ENCODE peak calls at places on chromosomes 5 and 9, in four cellular contexts. D is activated CD8-positive, alpha-beta memory T cell treated with anti-CD3 and anti-CD28 coated beads, Interleukin-2, amount 10 ng/mL, durations not matched to agents 7 days and 5 days; S is stimulated activated naive CD8-positive, alpha-beta T cell treated with anti-CD3 and anti-CD28 coated beads, Interleukin-15, Interleukin-2, amounts not matched to agents 100 U/mL and 50 U/mL, for 24 hours; R is left lobe of liver. K is an unnamed sample.

GRCh38 chr5:83035373-83036170 is 41.6 kb downstream of the TMEM167A start:
- ATAC-seq in D (no peak), S (no peak), R (peak; percentile 23), K (peak; percentile 48)

GRCh38 chr5:157115502-157115901 is 6.7 kb upstream of the HAVCR2 start:
- ATAC-seq in D (no peak), S (no peak), R (no peak), K (no peak)

GRCh38 chr9:27933210-27934062 is 360.2 kb upstream of the C9orf72 start:
- ATAC-seq in D (no peak), S (no peak), R (peak; percentile 40), K (no peak)

GRCh38 chr5:67647772-67648171 is 451.2 kb upstream of the CD180 start:
- ATAC-seq in D (no peak), S (no peak), R (no peak), K (no peak)

GRCh38 chr9:74953235-74953741 is 576 bp upstream of the C9orf40 start:
- ATAC-seq in D (no peak), S (no peak), R (no peak), K (no peak)

GRCh38 chr5:10460252-10460906 is 18.7 kb downstream of the ROPN1L start:
- ATAC-seq in D (no peak), S (no peak), R (peak; percentile 85), K (no peak)

GRCh38 chr9:129736334-129736733 is 16.5 kb downstream of the PTGES start:
- ATAC-seq in D (no peak), S (no peak), R (no peak), K (no peak)

GRCh38 chr5:87361031-87361443 is 51.7 kb downstream of the CCNH start:
- ATAC-seq in D (no peak), S (no peak), R (no peak), K (no peak)

GRCh38 chr5:137113939-137114338 is 385.2 kb downstream of the SPOCK1 start:
- ATAC-seq in D (no peak), S (no peak), R (no peak), K (no peak)

GRCh38 chr9:35470894-35471293 is 19.0 kb upstream of the RUSC2 start:
- ATAC-seq in D (no peak), S (no peak), R (peak; percentile 96), K (no peak)

GRCh38 chr5:159319822-159320221 is 10.5 kb downstream of the IL12B start:
- ATAC-seq in D (no peak), S (no peak), R (no peak), K (no peak)

GRCh38 chr5:173153842-173154241 is 9.5 kb downstream of the BNIP1 start:
- ATAC-seq in D (no peak), S (no peak), R (peak; percentile 75), K (no peak)

GRCh38 chr9:129962376-129962765 is 80.6 kb downstream of the FNBP1 start:
- ATAC-seq in D (no peak), S (no peak), R (no peak), K (no peak)

GRCh38 chr5:169938439-169938838 is 41.9 kb downstream of the INSYN2B start:
- ATAC-seq in D (no peak), S (no peak), R (no peak), K (no peak)

GRCh38 chr5:56152437-56152836 is 80.7 kb downstream of the ANKRD55 start:
- ATAC-seq in D (peak; percentile 59), S (no peak), R (peak; percentile 65), K (no peak)

K was measured in stimulated activated memory B cell treated with anti-CD40 and anti-IgM and Interleukin-4, amounts not matched to agents 10 μg/mL and 1 μg/mL and 100 μg/mL, for 72 hours.